ENCODE peak calls at places on chromosomes 4 and X, in eight cellular contexts. F is body of pancreas; A is CD8-positive, alpha-beta T cell; C is Caco-2; S is upper lobe of left lung; V is cardiac muscle cell; Z is CD4-positive, alpha-beta T cell; L is gastrocnemius medialis. X is an unnamed sample.

GRCh38 chr4:113355550-113356371 is 306.3 kb downstream of the ANK2 start:
- DNase-seq in F (no peak), A (peak; percentile 72), C (no peak), S (no peak), V (peak; percentile 94), Z (peak; percentile 33), L (no peak), X (peak; percentile 16)

GRCh38 chrX:55619547-55619946 is 3.7 kb upstream of the FOXR2 start:
- DNase-seq in F (no peak), A (no peak), C (no peak), S (no peak), V (no peak), Z (no peak), L (no peak), X (no peak)

GRCh38 chr4:168840988-168841681 is 168.9 kb downstream of the CBR4 start:
- DNase-seq in F (no peak), A (no peak), C (no peak), S (no peak), V (no peak), Z (no peak), L (peak; percentile 47), X (no peak)

GRCh38 chr4:134756456-134756855 is 554.9 kb upstream of the PABPC4L start:
- DNase-seq in F (no peak), A (no peak), C (no peak), S (no peak), V (no peak), Z (no peak), L (no peak), X (no peak)

GRCh38 chr4:100591156-100591876 is 73.5 kb upstream of the EMCN start:
- DNase-seq in F (peak; percentile 89), A (no peak), C (no peak), S (no peak), V (no peak), Z (no peak), L (peak; percentile 18), X (no peak)

GRCh38 chr4:1758306-1759121 is 34.6 kb upstream of the FGFR3 start:
- DNase-seq in F (no peak), A (no peak), C (no peak), S (peak; percentile 63), V (no peak), Z (no peak), L (no peak), X (no peak)

GRCh38 chrX:84186603-84187358 is 1.2 kb downstream of the RPS6KA6 start:
- DNase-seq in F (peak; percentile 8), A (no peak), C (peak; percentile 7), S (no peak), V (no peak), Z (no peak), L (no peak), X (peak; percentile 6)

GRCh38 chr4:142940614-142941013 is 94.5 kb upstream of the INPP4B start:
- DNase-seq in F (peak; percentile 58), A (no peak), C (no peak), S (no peak), V (no peak), Z (no peak), L (no peak), X (peak; percentile 52)

GRCh38 chrX:9746148-9746880 is 19.3 kb downstream of the GPR143 start:
- DNase-seq in F (no peak), A (no peak), C (no peak), S (no peak), V (peak; percentile 80), Z (no peak), L (no peak), X (no peak)

GRCh38 chr4:109955146-109955545 is 42.5 kb downstream of the EGF start:
- DNase-seq in F (no peak), A (no peak), C (no peak), S (no peak), V (no peak), Z (no peak), L (no peak), X (no peak)

GRCh38 chrX:7088968-7089615 is 58.4 kb upstream of the STS start:
- DNase-seq in F (no peak), A (peak; percentile 68), C (peak; percentile 67), S (no peak), V (no peak), Z (peak; percentile 11), L (no peak), X (peak; percentile 12)

GRCh38 chr4:180380733-180381132 is 1862.5 kb upstream of the TENM3 start:
- DNase-seq in F (no peak), A (no peak), C (no peak), S (no peak), V (no peak), Z (no peak), L (no peak), X (no peak)

GRCh38 chrX:7147431-7147977 is at the start of gene STS:
- DNase-seq in F (peak; percentile 22), A (peak; percentile 71), C (peak; percentile 30), S (no peak), V (peak; percentile 46), Z (peak; percentile 4), L (peak; percentile 12), X (peak; percentile 51)

GRCh38 chr4:31613946-31614623 is 893.9 kb downstream of the PCDH7 start:
- DNase-seq in F (no peak), A (no peak), C (no peak), S (peak; percentile 21), V (no peak), Z (no peak), L (peak; percentile 49), X (no peak)

GRCh38 chr4:106987314-106987713 is 48.8 kb downstream of the DKK2 start:
- DNase-seq in F (no peak), A (no peak), C (no peak), S (no peak), V (no peak), Z (no peak), L (no peak), X (no peak)

GRCh38 chr4:156558365-156559025 is 413.1 kb downstream of the PDGFC start:
- DNase-seq in F (no peak), A (no peak), C (no peak), S (no peak), V (no peak), Z (no peak), L (no peak), X (no peak)

GRCh38 chr4:63464393-63464792 is 944.9 kb downstream of the TECRL start:
- DNase-seq in F (no peak), A (no peak), C (no peak), S (no peak), V (no peak), Z (no peak), L (no peak), X (no peak)

GRCh38 chrX:154367474-154368308 is 6.7 kb downstream of the FLNA start:
- DNase-seq in F (no peak), A (no peak), C (no peak), S (peak; percentile 52), V (no peak), Z (no peak), L (no peak), X (no peak)

GRCh38 chrX:154370300-154370881 is 4.0 kb downstream of the FLNA start:
- DNase-seq in F (no peak), A (no peak), C (no peak), S (peak; percentile 88), V (peak; percentile 50), Z (no peak), L (no peak), X (peak; percentile 35)

GRCh38 chrX:154368630-154369452 is 5.6 kb downstream of the FLNA start:
- DNase-seq in F (peak; percentile 39), A (peak; percentile 93), C (peak; percentile 76), S (peak; percentile 86), V (peak; percentile 93), Z (peak; percentile 86), L (peak; percentile 68), X (peak; percentile 56)

GRCh38 chrX:154371771-154372300 is 2.6 kb downstream of the FLNA start:
- DNase-seq in F (peak; percentile 22), A (no peak), C (no peak), S (peak; percentile 88), V (no peak), Z (no peak), L (no peak), X (no peak)

GRCh38 chrX:154369453-154370299 is 4.8 kb downstream of the FLNA start:
- DNase-seq in F (peak; percentile 53), A (peak; percentile 82), C (peak; percentile 77), S (peak; percentile 85), V (peak; percentile 97), Z (peak; percentile 60), L (peak; percentile 67), X (peak; percentile 76)
- H3K9me3 ChIP-seq in F (no peaks in the 10 kb centered on the region), A (no peaks in the 10 kb centered on the region), C (no peaks in the 10 kb centered on the region), S (peaks cover 11% of the 10 kb centered on the region), V (no peaks in the 10 kb centered on the region), Z (no peaks in the 10 kb centered on the region), L (no peaks in the 10 kb centered on the region), X (no peaks in the 10 kb centered on the region)

GRCh38 chrX:2193273-2193592 is 307.5 kb downstream of the DHRSX start:
- DNase-seq in F (no peak), A (no peak), C (no peak), S (no peak), V (no peak), Z (no peak), L (no peak), X (no peak)
- TF ChIP-seq CTCF in F (no peak), A (no peak), C (no peak), S (no peak), V (no peak), Z (no peak), L (no peak), X (no peak)

GRCh38 chr4:30258949-30259348 is 461.2 kb upstream of the PCDH7 start:
- DNase-seq in F (no peak), A (no peak), C (no peak), S (no peak), V (no peak), Z (no peak), L (no peak), X (no peak)

DNA sequence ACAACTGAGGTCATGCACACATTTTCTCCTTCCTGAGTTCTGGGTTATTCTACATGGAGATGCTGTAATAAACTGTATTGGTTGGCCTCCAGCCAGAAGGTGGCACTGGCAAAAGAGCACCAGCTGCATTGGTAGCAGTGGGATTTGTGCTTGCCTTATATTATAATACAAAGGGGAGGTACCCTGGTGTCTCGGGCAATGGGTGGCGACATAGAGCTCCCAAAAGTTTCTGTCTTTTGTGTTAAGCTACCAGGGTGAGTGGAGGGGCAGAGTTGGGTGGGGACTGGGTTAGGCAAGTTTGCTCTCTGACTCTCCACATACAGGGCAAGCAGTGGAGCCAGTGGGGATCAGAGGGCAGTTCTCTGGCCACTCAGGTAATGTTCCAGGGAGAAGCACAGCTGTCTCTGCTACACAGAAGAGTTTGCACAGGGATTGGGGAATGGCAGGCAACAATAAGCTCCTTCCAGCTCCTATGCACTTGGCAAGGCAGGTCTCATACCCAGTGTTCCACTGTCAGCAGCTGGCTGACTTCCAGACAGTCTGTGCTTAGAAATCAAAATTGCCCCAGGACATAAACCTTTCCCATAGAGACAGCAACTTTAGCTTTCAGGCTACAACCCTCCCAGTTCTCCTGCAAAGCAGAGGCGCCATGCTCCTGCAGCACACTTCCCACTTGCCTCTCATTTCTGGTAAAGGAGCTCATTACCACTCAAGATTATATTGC is 463.9 kb upstream of the PCDH7 start:
- DNase-seq in F (no peak), A (no peak), C (peak; percentile 14), S (no peak), V (no peak), Z (no peak), L (no peak), X (no peak)
- H3K9me3 ChIP-seq in F (no peaks in the 10 kb centered on the region), A (no peaks in the 10 kb centered on the region), C (no peaks in the 10 kb centered on the region), S (no peaks in the 10 kb centered on the region), V (no peaks in the 10 kb centered on the region), Z (peaks cover 6% of the 10 kb centered on the region), L (no peaks in the 10 kb centered on the region), X (no peaks in the 10 kb centered on the region)

DNA sequence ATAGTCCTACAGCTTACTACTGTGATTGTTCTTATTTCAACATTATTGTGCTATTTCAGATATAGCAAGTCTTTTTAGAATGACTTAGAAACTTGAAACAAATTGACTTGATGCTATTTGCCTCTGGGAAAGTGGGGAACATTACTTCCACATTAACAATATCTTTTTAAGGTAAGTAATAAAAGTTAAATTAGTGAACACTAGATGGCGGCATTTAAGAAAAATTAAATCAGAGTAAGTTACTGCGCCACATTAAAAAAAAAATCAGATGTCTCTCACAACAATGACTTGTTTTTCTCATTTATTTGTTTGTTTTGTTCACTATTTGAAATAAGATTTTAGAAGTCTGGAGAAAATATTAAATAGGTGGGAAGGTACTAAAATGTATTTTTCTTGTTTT is 1026.9 kb upstream of the SLIT2 start:
- DNase-seq in F (no peak), A (no peak), C (no peak), S (no peak), V (peak; percentile 54), Z (no peak), L (no peak), X (no peak)
- TF ChIP-seq CTCF in F (no peak), A (no peak), C (no peak), S (no peak), V (peak; percentile 25), Z (no peak), L (no peak), X (no peak)

X was measured in BE2C.